ENCODE peak calls at places on chromosome 14, in four cellular contexts. Z is endothelial cell; E is CD14-positive monocyte; A is CD4-positive, CD25-positive, alpha-beta regulatory T cell. O is an unnamed sample.

GRCh38 chr14:95472819-95473251 is 43.6 kb downstream of the SYNE3 start:
- DNase-seq in E (no peak), Z (no peak), A (no peak), O (no peak)

GRCh38 chr14:69346710-69347109 is 51.4 kb downstream of the ERH start:
- DNase-seq in E (no peak), A (no peak), Z (peak), O (no peak)

GRCh38 chr14:33307691-33308369 is 369.2 kb downstream of the NPAS3 start:
- DNase-seq in E (no peak), Z (no peak), A (no peak), O (peak)

GRCh38 chr14:61543946-61544345 is 151.4 kb upstream of the HIF1A start:
- DNase-seq in Z (no peak), E (no peak), A (no peak), O (no peak)

GRCh38 chr14:101791919-101792572 is 30.5 kb downstream of the PPP2R5C start:
- DNase-seq in A (no peak), Z (no peak), E (no peak), O (no peak)

GRCh38 chr14:106845286-106846087 is 1319.1 kb downstream of the TMEM121 start:
- DNase-seq in E (peak), A (peak), Z (no peak), O (peak)

GRCh38 chr14:95041477-95042020 is 115.8 kb downstream of the DICER1 start:
- DNase-seq in Z (no peak), A (no peak), E (no peak), O (no peak)

GRCh38 chr14:69366761-69367160 is 31.3 kb downstream of the ERH start:
- DNase-seq in E (no peak), A (no peak), Z (no peak), O (no peak)

GRCh38 chr14:73238262-73238852 is 1.1 kb downstream of the PAPLN start:
- DNase-seq in A (no peak), Z (no peak), E (no peak), O (peak)

O was measured in NCI-H1105.